ENCODE peak calls at places on chromosomes 3 and 15, in four cellular contexts. One of them, this sample, is unnamed.

GRCh38 chr15:48963524-48964113 is at the start of gene SHC4:
- DNase-seq in WTC11: peak
- DNase-seq in GM12878: no peak
- DNase-seq in HepG2: peak
- DNase-seq in this sample: peak

GRCh38 chr3:187112934-187113793 is 26.1 kb downstream of the RPL39L start:
- DNase-seq in WTC11: no peak
- DNase-seq in GM12878: no peak
- DNase-seq in HepG2: peak
- DNase-seq in this sample: peak

GRCh38 chr3:139201446-139202225 is 142.2 kb upstream of the MRPS22 start:
- DNase-seq in WTC11: no peak
- DNase-seq in GM12878: no peak
- DNase-seq in HepG2: no peak
- DNase-seq in this sample: no peak

GRCh38 chr15:98650871-98651481 is 2.6 kb downstream of the IGF1R start:
- DNase-seq in WTC11: no peak
- DNase-seq in GM12878: no peak
- DNase-seq in HepG2: no peak
- DNase-seq in this sample: no peak

GRCh38 chr15:66515901-66516322 is 10.8 kb downstream of the ZWILCH start:
- DNase-seq in WTC11: no peak
- DNase-seq in GM12878: no peak
- DNase-seq in HepG2: no peak
- DNase-seq in this sample: no peak

GRCh38 chr3:142501004-142501926 is 53.4 kb upstream of the XRN1 start:
- DNase-seq in WTC11: no peak
- DNase-seq in GM12878: no peak
- DNase-seq in HepG2: no peak
- DNase-seq in this sample: no peak

GRCh38 chr3:194995334-194995733 is 275.6 kb downstream of the XXYLT1 start:
- DNase-seq in WTC11: no peak
- DNase-seq in GM12878: no peak
- DNase-seq in HepG2: peak
- DNase-seq in this sample: no peak

GRCh38 chr3:30970183-30970582 is 75.7 kb upstream of the GADL1 start:
- DNase-seq in WTC11: no peak
- DNase-seq in GM12878: no peak
- DNase-seq in HepG2: peak
- DNase-seq in this sample: no peak

GRCh38 chr3:59726279-59726678 is 676.5 kb upstream of the CFAP20DC start:
- DNase-seq in WTC11: no peak
- DNase-seq in GM12878: no peak
- DNase-seq in HepG2: no peak
- DNase-seq in this sample: no peak

GRCh38 chr3:14879161-14879888 is 60.6 kb downstream of the FGD5 start:
- DNase-seq in WTC11: peak
- DNase-seq in GM12878: no peak
- DNase-seq in HepG2: no peak
- DNase-seq in this sample: no peak

GRCh38 chr15:67186226-67186649 is 68.2 kb downstream of the AAGAB start:
- DNase-seq in WTC11: no peak
- DNase-seq in GM12878: no peak
- DNase-seq in HepG2: no peak
- DNase-seq in this sample: no peak

GRCh38 chr3:178545337-178545736 is 9.1 kb downstream of the KCNMB2 start:
- DNase-seq in WTC11: no peak
- DNase-seq in GM12878: no peak
- DNase-seq in HepG2: no peak
- DNase-seq in this sample: no peak

GRCh38 chr15:64125978-64126377 is 25.6 kb upstream of the SNX22 start:
- DNase-seq in WTC11: no peak
- DNase-seq in GM12878: no peak
- DNase-seq in HepG2: no peak
- DNase-seq in this sample: no peak

GRCh38 chr3:45552031-45552772 is 42.3 kb upstream of the LIMD1 start:
- DNase-seq in WTC11: no peak
- DNase-seq in GM12878: no peak
- DNase-seq in HepG2: no peak
- DNase-seq in this sample: no peak

GRCh38 chr3:64985072-64985471 is 297.3 kb upstream of the ADAMTS9 start:
- DNase-seq in WTC11: no peak
- DNase-seq in GM12878: no peak
- DNase-seq in HepG2: no peak
- DNase-seq in this sample: no peak

GRCh38 chr3:171574556-171575240 is 114.5 kb upstream of the TNIK start:
- DNase-seq in WTC11: no peak
- DNase-seq in GM12878: no peak
- DNase-seq in HepG2: no peak
- DNase-seq in this sample: no peak

GRCh38 chr3:20043398-20043797 is 3.2 kb downstream of the KAT2B start:
- DNase-seq in WTC11: no peak
- DNase-seq in GM12878: no peak
- DNase-seq in HepG2: no peak
- DNase-seq in this sample: no peak

GRCh38 chr3:17553080-17553479 is 189.4 kb downstream of the TBC1D5 start:
- DNase-seq in WTC11: no peak
- DNase-seq in GM12878: no peak
- DNase-seq in HepG2: no peak
- DNase-seq in this sample: peak

GRCh38 chr15:64635486-64635815 is 139.9 kb downstream of the RBPMS2 start:
- DNase-seq in WTC11: no peak
- DNase-seq in GM12878: peak
- DNase-seq in HepG2: peak
- DNase-seq in this sample: no peak

GRCh38 chr3:50585919-50586762 is 16.8 kb downstream of the HEMK1 start:
- DNase-seq in WTC11: no peak
- DNase-seq in GM12878: no peak
- DNase-seq in HepG2: no peak
- DNase-seq in this sample: no peak

GRCh38 chr15:101175396-101175795 is 76.5 kb downstream of the CHSY1 start:
- DNase-seq in WTC11: no peak
- DNase-seq in GM12878: no peak
- DNase-seq in HepG2: no peak
- DNase-seq in this sample: no peak

GRCh38 chr15:66356359-66357236 is at the start of gene TIPIN:
- DNase-seq in WTC11: peak
- DNase-seq in GM12878: peak
- DNase-seq in HepG2: peak
- DNase-seq in this sample: peak

GRCh38 chr3:51710631-51711351 is 3.9 kb downstream of the GRM2 start:
- DNase-seq in WTC11: peak
- DNase-seq in GM12878: no peak
- DNase-seq in HepG2: no peak
- DNase-seq in this sample: no peak

GRCh38 chr15:30023798-30024295 is 58.9 kb upstream of the GOLGA8J start:
- DNase-seq in WTC11: no peak
- DNase-seq in GM12878: no peak
- DNase-seq in HepG2: no peak
- DNase-seq in this sample: no peak

GRCh38 chr3:197912770-197913476 is 37.1 kb upstream of the RPL35A start:
- DNase-seq in WTC11: no peak
- DNase-seq in GM12878: no peak
- DNase-seq in HepG2: no peak
- DNase-seq in this sample: no peak

GRCh38 chr3:116000315-116000714 is 377.0 kb downstream of the GAP43 start:
- DNase-seq in WTC11: no peak
- DNase-seq in GM12878: peak
- DNase-seq in HepG2: peak
- DNase-seq in this sample: peak

GRCh38 chr3:98972720-98973119 is 71.2 kb upstream of the DCBLD2 start:
- DNase-seq in WTC11: no peak
- DNase-seq in GM12878: no peak
- DNase-seq in HepG2: no peak
- DNase-seq in this sample: peak

GRCh38 chr3:177802151-177802900 is 605.0 kb upstream of the TBL1XR1 start:
- DNase-seq in WTC11: no peak
- DNase-seq in GM12878: no peak
- DNase-seq in HepG2: no peak
- DNase-seq in this sample: no peak

GRCh38 chr15:92914103-92914499 is 14.0 kb downstream of the CHD2 start:
- DNase-seq in WTC11: no peak
- DNase-seq in GM12878: no peak
- DNase-seq in HepG2: no peak
- DNase-seq in this sample: no peak

GRCh38 chr3:46093327-46093932 is 66.1 kb upstream of the XCR1 start:
- DNase-seq in WTC11: no peak
- DNase-seq in GM12878: no peak
- DNase-seq in HepG2: no peak
- DNase-seq in this sample: no peak

GRCh38 chr3:155886915-155887314 is 16.5 kb downstream of the GMPS start:
- DNase-seq in WTC11: no peak
- DNase-seq in GM12878: no peak
- DNase-seq in HepG2: no peak
- DNase-seq in this sample: no peak

DNA sequence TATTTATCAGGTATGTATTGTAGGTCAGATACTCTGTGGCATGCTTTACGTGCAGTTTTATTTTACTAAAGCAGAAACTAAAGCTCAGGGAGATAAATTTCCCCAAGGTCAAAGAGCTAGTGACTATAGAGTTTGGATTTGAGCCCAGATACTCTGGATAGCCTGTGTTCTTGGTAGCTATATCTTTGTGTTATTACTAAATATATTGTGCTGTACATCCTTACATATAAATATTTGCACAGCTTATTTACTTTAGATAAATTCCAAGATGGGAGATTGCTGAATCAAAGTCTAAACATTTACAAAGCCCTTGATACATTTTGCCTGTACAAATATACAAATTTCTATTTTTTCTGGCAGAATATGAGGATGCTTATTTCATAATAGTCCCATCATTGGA is 660.9 kb upstream of the NAALADL2 start:
- DNase-seq in WTC11: no peak
- DNase-seq in GM12878: no peak
- DNase-seq in HepG2: no peak
- DNase-seq in this sample: no peak
- TF ChIP-seq CREM in WTC11: no peak
- TF ChIP-seq CREM in GM12878: no peak
- TF ChIP-seq CREM in HepG2: no peak
- TF ChIP-seq CREM in this sample: no peak

GRCh38 chr3:11452988-11453847 is 181.0 kb downstream of the ATG7 start:
- DNase-seq in WTC11: no peak
- DNase-seq in GM12878: no peak
- DNase-seq in HepG2: peak
- DNase-seq in this sample: no peak
- TF ChIP-seq CREM in WTC11: no peak
- TF ChIP-seq CREM in GM12878: no peak
- TF ChIP-seq CREM in HepG2: no peak
- TF ChIP-seq CREM in this sample: no peak

GRCh38 chr3:130702985-130703384 is 43.6 kb downstream of the PIK3R4 start:
- DNase-seq in WTC11: no peak
- DNase-seq in GM12878: no peak
- DNase-seq in HepG2: peak
- DNase-seq in this sample: no peak

GRCh38 chr3:130699765-130700164 is 46.9 kb downstream of the PIK3R4 start:
- DNase-seq in WTC11: no peak
- DNase-seq in GM12878: no peak
- DNase-seq in HepG2: peak
- DNase-seq in this sample: peak

GRCh38 chr3:130705501-130705900 is 41.1 kb downstream of the PIK3R4 start:
- DNase-seq in WTC11: no peak
- DNase-seq in GM12878: no peak
- DNase-seq in HepG2: no peak
- DNase-seq in this sample: no peak

GRCh38 chr3:130700541-130700940 is 46.1 kb downstream of the PIK3R4 start:
- DNase-seq in WTC11: no peak
- DNase-seq in GM12878: no peak
- DNase-seq in HepG2: no peak
- DNase-seq in this sample: no peak
- TF ChIP-seq CREM in WTC11: no peak
- TF ChIP-seq CREM in GM12878: no peak
- TF ChIP-seq CREM in HepG2: no peak
- TF ChIP-seq CREM in this sample: no peak

GRCh38 chr15:56964182-56964581 is 45.7 kb downstream of the TCF12 start:
- DNase-seq in WTC11: no peak
- DNase-seq in GM12878: peak
- DNase-seq in HepG2: no peak
- DNase-seq in this sample: no peak

GRCh38 chr15:56963719-56964118 is 45.3 kb downstream of the TCF12 start:
- DNase-seq in WTC11: no peak
- DNase-seq in GM12878: no peak
- DNase-seq in HepG2: peak
- DNase-seq in this sample: no peak

GRCh38 chr15:56963126-56963525 is 44.7 kb downstream of the TCF12 start:
- DNase-seq in WTC11: no peak
- DNase-seq in GM12878: no peak
- DNase-seq in HepG2: no peak
- DNase-seq in this sample: no peak

GRCh38 chr15:56967336-56967735 is 48.9 kb downstream of the TCF12 start:
- DNase-seq in WTC11: no peak
- DNase-seq in GM12878: no peak
- DNase-seq in HepG2: no peak
- DNase-seq in this sample: no peak

DNA sequence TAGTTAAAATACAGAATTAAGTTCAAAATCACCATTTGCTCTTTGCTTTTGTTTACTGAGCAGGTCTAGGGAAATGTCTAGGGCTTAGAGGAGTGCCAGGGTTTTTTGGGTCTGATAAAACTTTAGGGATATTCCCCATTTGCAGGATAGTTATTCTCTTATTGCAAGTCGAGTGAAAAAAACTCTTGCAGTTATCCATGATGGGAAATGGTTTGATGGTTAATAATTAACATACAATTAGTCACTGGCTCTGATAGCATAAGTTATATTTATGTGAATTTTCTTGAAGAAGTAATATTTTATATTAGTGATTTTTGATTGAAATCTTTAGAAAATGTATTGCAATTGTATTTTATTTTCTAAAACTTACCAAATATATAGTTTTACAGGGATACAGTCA is 47.2 kb downstream of the TCF12 start:
- DNase-seq in WTC11: no peak
- DNase-seq in GM12878: no peak
- DNase-seq in HepG2: no peak
- DNase-seq in this sample: no peak
- TF ChIP-seq CREM in WTC11: no peak
- TF ChIP-seq CREM in GM12878: no peak
- TF ChIP-seq CREM in HepG2: no peak
- TF ChIP-seq CREM in this sample: no peak

GRCh38 chr3:24387000-24387399 is 107.7 kb downstream of the THRB start:
- DNase-seq in WTC11: no peak
- DNase-seq in GM12878: no peak
- DNase-seq in HepG2: no peak
- DNase-seq in this sample: no peak
- TF ChIP-seq CREM in WTC11: no peak
- TF ChIP-seq CREM in GM12878: no peak
- TF ChIP-seq CREM in HepG2: no peak
- TF ChIP-seq CREM in this sample: no peak

GRCh38 chr15:40955141-40955903 is 2.1 kb downstream of the CHAC1 start:
- DNase-seq in WTC11: no peak
- DNase-seq in GM12878: no peak
- DNase-seq in HepG2: no peak
- DNase-seq in this sample: no peak
- TF ChIP-seq CREM in WTC11: no peak
- TF ChIP-seq CREM in GM12878: no peak
- TF ChIP-seq CREM in HepG2: no peak
- TF ChIP-seq CREM in this sample: no peak

GRCh38 chr3:102182162-102182561 is 252.7 kb upstream of the ZPLD1 start:
- DNase-seq in WTC11: no peak
- DNase-seq in GM12878: no peak
- DNase-seq in HepG2: no peak
- DNase-seq in this sample: peak
- TF ChIP-seq CREM in WTC11: no peak
- TF ChIP-seq CREM in GM12878: no peak
- TF ChIP-seq CREM in HepG2: no peak
- TF ChIP-seq CREM in this sample: no peak

This sample was measured in K562.